ENCODE peak calls at places on chromosome 21, in seven cellular contexts. One of them, this sample, is unnamed.

GRCh38 chr21:39110431-39110830 is 72.8 kb downstream of the PSMG1 start:
- DNase-seq in SK-N-SH: no peak
- DNase-seq in H1: no peak
- DNase-seq in K562: no peak
- DNase-seq in HepG2: no peak
- DNase-seq in HCT116: no peak
- DNase-seq in GM12878: no peak
- DNase-seq in this sample: no peak

GRCh38 chr21:38766987-38767722 is 38.6 kb upstream of the ETS2 start:
- DNase-seq in HepG2: peak; percentile 20
- DNase-seq in H1: no peak
- DNase-seq in GM12878: peak; percentile 96
- DNase-seq in HCT116: no peak
- DNase-seq in SK-N-SH: no peak
- DNase-seq in K562: no peak
- DNase-seq in this sample: no peak

GRCh38 chr21:16588433-16588860 is 858.7 kb downstream of the USP25 start:
- DNase-seq in H1: no peak
- DNase-seq in HepG2: no peak
- DNase-seq in GM12878: no peak
- DNase-seq in K562: no peak
- DNase-seq in HCT116: no peak
- DNase-seq in SK-N-SH: peak; percentile 76
- DNase-seq in this sample: peak; percentile 65

GRCh38 chr21:26844258-26845065 is 747 bp downstream of the ADAMTS1 start:
- DNase-seq in GM12878: no peak
- DNase-seq in HepG2: no peak
- DNase-seq in K562: no peak
- DNase-seq in H1: no peak
- DNase-seq in SK-N-SH: peak; percentile 73
- DNase-seq in HCT116: no peak
- DNase-seq in this sample: no peak

GRCh38 chr21:38506606-38507331 is 8.5 kb upstream of the ERG start:
- DNase-seq in GM12878: no peak
- DNase-seq in SK-N-SH: no peak
- DNase-seq in HepG2: no peak
- DNase-seq in HCT116: no peak
- DNase-seq in H1: no peak
- DNase-seq in K562: no peak
- DNase-seq in this sample: no peak

GRCh38 chr21:38925923-38926322 is 120.2 kb downstream of the ETS2 start:
- DNase-seq in HCT116: no peak
- DNase-seq in K562: no peak
- DNase-seq in SK-N-SH: no peak
- DNase-seq in HepG2: no peak
- DNase-seq in GM12878: no peak
- DNase-seq in H1: no peak
- DNase-seq in this sample: no peak

GRCh38 chr21:38942617-38943245 is 137.0 kb downstream of the ETS2 start:
- DNase-seq in HepG2: no peak
- DNase-seq in H1: no peak
- DNase-seq in GM12878: no peak
- DNase-seq in K562: no peak
- DNase-seq in SK-N-SH: no peak
- DNase-seq in HCT116: no peak
- DNase-seq in this sample: no peak

GRCh38 chr21:37489553-37489952 is 123.0 kb downstream of the DYRK1A start:
- DNase-seq in GM12878: no peak
- DNase-seq in HCT116: no peak
- DNase-seq in K562: no peak
- DNase-seq in H1: no peak
- DNase-seq in HepG2: no peak
- DNase-seq in SK-N-SH: no peak
- DNase-seq in this sample: no peak

GRCh38 chr21:17711896-17712295 is 99.2 kb upstream of the BTG3 start:
- DNase-seq in SK-N-SH: no peak
- DNase-seq in HCT116: no peak
- DNase-seq in K562: no peak
- DNase-seq in H1: no peak
- DNase-seq in HepG2: no peak
- DNase-seq in GM12878: no peak
- DNase-seq in this sample: no peak

GRCh38 chr21:38955495-38955894 is 149.8 kb downstream of the ETS2 start:
- DNase-seq in H1: no peak
- DNase-seq in HepG2: no peak
- DNase-seq in K562: no peak
- DNase-seq in GM12878: no peak
- DNase-seq in SK-N-SH: no peak
- DNase-seq in HCT116: no peak
- DNase-seq in this sample: no peak

GRCh38 chr21:46191686-46192575 is 7.7 kb upstream of the SPATC1L start:
- DNase-seq in HepG2: no peak
- DNase-seq in HCT116: no peak
- DNase-seq in K562: no peak
- DNase-seq in GM12878: no peak
- DNase-seq in H1: no peak
- DNase-seq in SK-N-SH: no peak
- DNase-seq in this sample: no peak
- TF ChIP-seq JUND in HepG2: no peak
- TF ChIP-seq JUND in HCT116: no peak
- TF ChIP-seq JUND in K562: no peak
- TF ChIP-seq JUND in GM12878: no peak
- TF ChIP-seq JUND in H1: no peak
- TF ChIP-seq JUND in SK-N-SH: no peak
- TF ChIP-seq JUND in this sample: no peak

GRCh38 chr21:20259035-20259867 is 739.0 kb upstream of the NCAM2 start:
- DNase-seq in HepG2: no peak
- DNase-seq in H1: no peak
- DNase-seq in SK-N-SH: no peak
- DNase-seq in GM12878: no peak
- DNase-seq in K562: peak; percentile 52
- DNase-seq in HCT116: no peak
- DNase-seq in this sample: no peak
- TF ChIP-seq JUND in HepG2: no peak
- TF ChIP-seq JUND in H1: no peak
- TF ChIP-seq JUND in SK-N-SH: no peak
- TF ChIP-seq JUND in GM12878: no peak
- TF ChIP-seq JUND in K562: no peak
- TF ChIP-seq JUND in HCT116: no peak
- TF ChIP-seq JUND in this sample: no peak

DNA sequence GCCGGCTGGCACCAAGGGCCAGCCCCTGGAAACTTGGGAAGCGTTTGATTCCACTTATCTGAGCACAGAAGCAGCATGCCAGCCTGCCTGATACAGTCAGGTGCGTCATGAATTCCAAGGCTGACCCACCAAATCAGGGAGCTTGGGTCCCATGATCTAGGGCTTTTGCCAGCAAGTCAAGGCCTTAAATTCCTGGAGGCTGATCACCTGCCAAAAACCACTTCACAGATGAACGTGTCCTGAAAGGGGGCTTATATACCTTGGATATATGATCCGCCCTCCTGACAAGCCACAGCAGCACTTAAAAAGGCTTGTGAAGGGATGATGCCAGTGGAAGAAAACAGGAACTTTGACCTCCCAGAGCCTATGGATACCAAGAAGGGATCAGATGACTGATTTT is 24.0 kb upstream of the CLIC6 start:
- DNase-seq in SK-N-SH: no peak
- DNase-seq in HepG2: no peak
- DNase-seq in GM12878: no peak
- DNase-seq in H1: no peak
- DNase-seq in K562: no peak
- DNase-seq in HCT116: no peak
- DNase-seq in this sample: no peak
- TF ChIP-seq JUND in SK-N-SH: no peak
- TF ChIP-seq JUND in HepG2: no peak
- TF ChIP-seq JUND in GM12878: no peak
- TF ChIP-seq JUND in H1: no peak
- TF ChIP-seq JUND in K562: no peak
- TF ChIP-seq JUND in HCT116: no peak
- TF ChIP-seq JUND in this sample: no peak

DNA sequence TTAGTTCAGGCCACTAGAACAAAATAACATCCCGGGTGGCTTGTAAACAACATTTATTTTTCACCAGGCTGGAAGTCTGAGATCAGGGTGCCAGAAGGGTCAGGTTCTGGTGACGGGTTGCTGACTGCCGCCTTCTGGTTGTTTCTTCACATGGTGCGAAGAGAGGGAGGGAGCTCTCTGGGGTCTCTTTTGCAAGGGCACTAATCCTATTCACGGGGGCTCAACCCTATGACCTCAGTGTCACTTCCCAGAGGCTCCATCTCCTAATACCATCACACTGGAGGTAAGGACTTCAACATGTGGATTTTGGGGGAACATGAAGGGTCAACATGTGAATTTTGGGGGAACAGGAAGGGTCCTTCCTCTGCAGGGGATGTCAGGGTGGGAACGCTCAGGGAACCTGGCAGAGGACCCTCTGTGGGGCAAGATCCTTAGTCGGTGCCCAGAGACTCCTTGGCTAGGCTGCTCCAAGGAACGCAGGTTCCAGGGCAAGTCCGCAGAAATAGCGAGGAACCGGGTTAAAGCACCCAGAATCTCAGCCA is 8.7 kb upstream of the C2CD2 start:
- DNase-seq in HCT116: no peak
- DNase-seq in GM12878: no peak
- DNase-seq in HepG2: no peak
- DNase-seq in H1: no peak
- DNase-seq in K562: no peak
- DNase-seq in SK-N-SH: no peak
- DNase-seq in this sample: no peak
- TF ChIP-seq JUND in HCT116: no peak
- TF ChIP-seq JUND in GM12878: no peak
- TF ChIP-seq JUND in HepG2: no peak
- TF ChIP-seq JUND in H1: no peak
- TF ChIP-seq JUND in K562: no peak
- TF ChIP-seq JUND in SK-N-SH: no peak
- TF ChIP-seq JUND in this sample: no peak

GRCh38 chr21:33396436-33396835 is 6.8 kb upstream of the IFNGR2 start:
- DNase-seq in HCT116: no peak
- DNase-seq in GM12878: no peak
- DNase-seq in SK-N-SH: no peak
- DNase-seq in HepG2: no peak
- DNase-seq in K562: no peak
- DNase-seq in H1: no peak
- DNase-seq in this sample: no peak
- TF ChIP-seq JUND in HCT116: no peak
- TF ChIP-seq JUND in GM12878: no peak
- TF ChIP-seq JUND in SK-N-SH: no peak
- TF ChIP-seq JUND in HepG2: no peak
- TF ChIP-seq JUND in K562: no peak
- TF ChIP-seq JUND in H1: no peak
- TF ChIP-seq JUND in this sample: no peak

GRCh38 chr21:25092441-25093011 is 514.8 kb downstream of the MRPL39 start:
- DNase-seq in GM12878: no peak
- DNase-seq in HepG2: no peak
- DNase-seq in H1: no peak
- DNase-seq in K562: no peak
- DNase-seq in SK-N-SH: no peak
- DNase-seq in HCT116: no peak
- DNase-seq in this sample: no peak

GRCh38 chr21:25097648-25098047 is 509.6 kb downstream of the MRPL39 start:
- DNase-seq in GM12878: no peak
- DNase-seq in SK-N-SH: no peak
- DNase-seq in HCT116: no peak
- DNase-seq in H1: no peak
- DNase-seq in HepG2: no peak
- DNase-seq in K562: no peak
- DNase-seq in this sample: no peak

DNA sequence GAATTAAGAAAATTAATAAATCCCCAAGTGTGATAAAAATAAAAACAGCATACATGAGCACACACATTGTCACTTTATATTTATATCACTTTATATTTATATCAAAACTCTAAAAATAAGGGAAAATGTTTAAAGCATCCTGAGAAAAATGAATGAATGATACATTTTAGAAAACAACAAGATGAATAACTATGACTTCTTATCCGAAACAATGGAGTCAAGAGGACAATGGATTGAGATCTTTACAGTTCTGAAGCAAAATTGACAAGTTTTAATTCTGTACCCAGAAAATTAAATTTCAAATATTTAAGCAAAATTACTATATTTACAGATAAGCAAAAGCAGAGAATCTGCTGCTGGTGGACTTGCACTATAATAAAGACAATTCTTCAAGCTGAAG is 512.6 kb downstream of the MRPL39 start:
- DNase-seq in H1: no peak
- DNase-seq in HepG2: no peak
- DNase-seq in GM12878: no peak
- DNase-seq in K562: no peak
- DNase-seq in HCT116: no peak
- DNase-seq in SK-N-SH: peak; percentile 3
- DNase-seq in this sample: no peak
- TF ChIP-seq JUND in H1: no peak
- TF ChIP-seq JUND in HepG2: no peak
- TF ChIP-seq JUND in GM12878: no peak
- TF ChIP-seq JUND in K562: no peak
- TF ChIP-seq JUND in HCT116: no peak
- TF ChIP-seq JUND in SK-N-SH: no peak
- TF ChIP-seq JUND in this sample: no peak

GRCh38 chr21:44285547-44285992 is at the start of gene AIRE:
- DNase-seq in H1: no peak
- DNase-seq in K562: no peak
- DNase-seq in GM12878: no peak
- DNase-seq in HCT116: no peak
- DNase-seq in HepG2: no peak
- DNase-seq in SK-N-SH: peak; percentile 64
- DNase-seq in this sample: no peak
- TF ChIP-seq JUND in H1: no peak
- TF ChIP-seq JUND in K562: no peak
- TF ChIP-seq JUND in GM12878: no peak
- TF ChIP-seq JUND in HCT116: no peak
- TF ChIP-seq JUND in HepG2: no peak
- TF ChIP-seq JUND in SK-N-SH: no peak
- TF ChIP-seq JUND in this sample: no peak